ENCODE peak calls at places on chromosomes 1 and 21, in eight cellular contexts. L, X, Q, O, R, W, B and Z are unnamed samples.
A peak's percentile ranks its signal among the peaks of the same experiment; 100 is the strongest.

GRCh38 chr1:202130816-202131522 is 8.3 kb downstream of the GPR37L1 start:
- DNase-seq in L (no peak), X (no peak), Q (no peak), O (no peak), R (no peak), W (no peak), B (no peak), Z (no peak)

GRCh38 chr1:94602802-94603625 is 61.5 kb upstream of the F3 start:
- DNase-seq in L (no peak), X (no peak), Q (no peak), O (no peak), R (no peak), W (no peak), B (no peak), Z (no peak)

GRCh38 chr21:35953570-35953969 is 106.8 kb downstream of the SETD4 start:
- DNase-seq in L (no peak), X (no peak), Q (peak; percentile 52), O (peak; percentile 42), R (no peak), W (no peak), B (peak; percentile 25), Z (no peak)

GRCh38 chr1:188668083-188668482 is 1809.6 kb downstream of the BRINP3 start:
- DNase-seq in L (no peak), X (peak; percentile 74), Q (peak; percentile 31), O (no peak), R (no peak), W (no peak), B (no peak), Z (no peak)

GRCh38 chr1:7264101-7264500 is 478.8 kb downstream of the CAMTA1 start:
- DNase-seq in L (no peak), X (peak; percentile 8), Q (no peak), O (no peak), R (no peak), W (no peak), B (peak; percentile 20), Z (no peak)

GRCh38 chr1:84299536-84300260 is 1.8 kb upstream of the SAMD13 start:
- DNase-seq in L (no peak), X (no peak), Q (no peak), O (no peak), R (no peak), W (no peak), B (peak; percentile 45), Z (no peak)

GRCh38 chr1:47437518-47438320 is at the start of gene FOXD2:
- DNase-seq in L (peak; percentile 88), X (peak; percentile 97), Q (peak; percentile 84), O (peak; percentile 39), R (peak; percentile 96), W (peak; percentile 79), B (peak; percentile 96), Z (peak; percentile 86)

GRCh38 chr1:117208580-117208979 is 2.1 kb downstream of the VTCN1 start:
- DNase-seq in L (no peak), X (no peak), Q (no peak), O (no peak), R (no peak), W (no peak), B (no peak), Z (no peak)

GRCh38 chr1:63799810-63800209 is 26.0 kb downstream of the ROR1 start:
- DNase-seq in L (no peak), X (no peak), Q (no peak), O (no peak), R (peak; percentile 53), W (no peak), B (no peak), Z (no peak)

GRCh38 chr1:236692722-236693121 is 6.4 kb downstream of the ACTN2 start:
- DNase-seq in L (no peak), X (no peak), Q (no peak), O (no peak), R (no peak), W (no peak), B (no peak), Z (no peak)

GRCh38 chr1:51651552-51651942 is 34.7 kb downstream of the OSBPL9 start:
- DNase-seq in L (no peak), X (no peak), Q (no peak), O (no peak), R (no peak), W (no peak), B (no peak), Z (no peak)

GRCh38 chr1:37931148-37931492 is 15.7 kb downstream of the INPP5B start:
- DNase-seq in L (no peak), X (no peak), Q (no peak), O (no peak), R (no peak), W (no peak), B (peak; percentile 33), Z (no peak)

GRCh38 chr21:26781331-26781730 is 63.9 kb downstream of the ADAMTS1 start:
- DNase-seq in L (no peak), X (no peak), Q (no peak), O (no peak), R (no peak), W (no peak), B (no peak), Z (no peak)

GRCh38 chr1:171742577-171742922 is 685 bp upstream of the VAMP4 start:
- DNase-seq in L (no peak), X (no peak), Q (no peak), O (peak; percentile 25), R (peak; percentile 63), W (peak; percentile 19), B (peak; percentile 71), Z (peak; percentile 48)

GRCh38 chr1:53893999-53894636 is at the start of gene DIO1:
- DNase-seq in L (no peak), X (peak; percentile 82), Q (no peak), O (no peak), R (no peak), W (no peak), B (no peak), Z (no peak)

GRCh38 chr1:192342842-192343241 is 26.1 kb downstream of the RGS21 start:
- DNase-seq in L (no peak), X (no peak), Q (no peak), O (no peak), R (no peak), W (no peak), B (no peak), Z (no peak)
- H3K4me3 ChIP-seq in L (no peak overlapping the region), X (no peak overlapping the region), Q (no peak overlapping the region), O (no peak overlapping the region), R (no peak overlapping the region), W (no peak overlapping the region), B (no peak overlapping the region), Z (no peak overlapping the region)

DNA sequence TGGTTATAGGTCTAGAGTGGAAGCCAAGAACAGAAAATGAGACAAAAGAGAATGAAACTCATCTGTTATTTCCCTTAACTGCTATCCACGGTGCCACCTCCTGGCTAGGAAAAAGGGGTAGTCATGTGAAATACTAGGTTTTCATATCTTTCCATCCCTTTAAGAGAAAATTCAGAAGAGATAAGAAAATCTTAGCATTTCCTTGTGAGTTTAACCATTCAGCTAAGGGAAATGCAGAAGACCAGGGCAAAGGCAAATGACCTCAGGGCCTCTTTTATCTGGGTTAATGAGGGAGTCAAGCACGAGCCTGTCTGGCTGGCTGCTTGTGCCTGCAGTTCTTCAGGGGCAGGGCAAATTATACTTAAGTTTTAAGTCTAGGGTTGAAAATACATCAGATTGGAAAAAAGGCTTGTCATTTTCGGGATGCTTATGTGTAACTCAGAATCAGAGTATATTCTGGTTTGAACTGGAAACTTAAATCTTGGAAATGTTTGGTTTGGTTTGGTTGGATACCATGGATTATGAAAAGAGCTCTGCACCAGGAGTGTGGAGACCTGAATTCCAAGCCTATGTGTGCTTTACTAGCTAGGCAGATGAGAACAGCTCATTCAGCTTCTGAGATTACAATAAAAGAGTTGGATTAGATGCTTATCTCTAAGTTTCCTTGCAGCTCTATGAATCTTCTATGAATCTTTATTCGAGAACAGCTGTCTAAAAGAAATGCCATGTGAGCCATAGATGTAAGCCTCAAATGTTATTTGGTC is 19.9 kb downstream of the NIBAN1 start:
- DNase-seq in L (no peak), X (no peak), Q (no peak), O (no peak), R (peak; percentile 22), W (no peak), B (no peak), Z (no peak)
- H3K27ac ChIP-seq in L (peak overlapping the region; percentile 6), X (no peak overlapping the region), Q (no peak overlapping the region), O (peak overlapping the region; percentile 78), R (peak overlapping the region; percentile 70), W (no peak overlapping the region), B (no peak overlapping the region), Z (no peak overlapping the region)

DNA sequence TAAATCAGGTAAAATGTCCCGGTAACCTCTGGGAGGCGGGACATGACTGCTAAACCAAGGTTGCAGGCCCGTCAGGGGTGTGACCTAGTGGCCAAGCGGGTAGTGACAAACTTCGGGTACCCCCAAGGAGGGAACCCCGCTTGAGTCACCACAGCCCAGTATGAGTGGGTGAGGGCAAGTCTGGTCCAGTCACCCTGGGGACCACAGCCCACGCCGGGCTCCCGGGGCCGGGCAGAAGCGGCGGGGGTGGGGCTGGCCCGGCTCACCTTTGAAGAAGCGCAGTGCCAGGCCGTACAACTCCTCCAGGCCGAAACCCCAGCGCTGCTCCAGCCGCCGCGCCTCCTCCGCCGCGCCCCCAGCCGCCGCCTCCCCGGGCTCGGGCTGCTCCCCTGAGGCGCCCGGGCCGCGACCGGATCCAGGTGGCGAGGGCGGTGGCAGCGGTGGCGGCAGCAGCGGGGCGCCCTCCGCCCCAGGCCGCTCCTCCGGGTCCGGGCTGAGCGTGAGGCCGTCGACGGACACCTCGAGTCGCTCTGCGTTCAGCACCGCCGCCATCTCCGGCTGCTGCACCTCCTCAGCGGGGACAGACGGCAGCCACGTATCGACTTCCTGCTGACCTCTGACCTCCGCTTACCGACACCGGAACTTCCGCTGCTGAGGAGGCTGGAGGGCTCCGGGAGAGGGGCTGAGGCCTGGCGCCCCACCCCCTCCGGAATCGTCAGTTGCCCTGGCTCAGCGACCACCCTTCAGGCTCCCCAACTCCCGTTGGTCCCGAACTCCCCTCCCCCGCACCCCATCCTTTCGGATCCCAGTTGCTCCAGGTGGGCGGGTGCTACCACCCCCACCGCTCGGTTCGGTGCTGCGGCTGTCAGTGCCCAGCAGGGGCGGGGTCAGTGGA is at the start of gene ACBD3:
- DNase-seq in L (peak; percentile 85), X (peak; percentile 95), Q (peak; percentile 88), O (peak; percentile 78), R (peak; percentile 98), W (peak; percentile 72), B (peak; percentile 91), Z (peak; percentile 74)
- TF ChIP-seq CTCF in L (no peak), X (no peak), Q (no peak), O (peak; percentile 30), R (peak; percentile 16), W (no peak), B (no peak), Z (no peak)

GRCh38 chr1:167227934-167228378 is 7.3 kb downstream of the POU2F1 start:
- DNase-seq in L (no peak), X (no peak), Q (peak; percentile 35), O (no peak), R (no peak), W (no peak), B (no peak), Z (no peak)
- H3K4me3 ChIP-seq in L (no peak overlapping the region), X (no peak overlapping the region), Q (no peak overlapping the region), O (no peak overlapping the region), R (no peak overlapping the region), W (no peak overlapping the region), B (no peak overlapping the region), Z (no peak overlapping the region)

DNA sequence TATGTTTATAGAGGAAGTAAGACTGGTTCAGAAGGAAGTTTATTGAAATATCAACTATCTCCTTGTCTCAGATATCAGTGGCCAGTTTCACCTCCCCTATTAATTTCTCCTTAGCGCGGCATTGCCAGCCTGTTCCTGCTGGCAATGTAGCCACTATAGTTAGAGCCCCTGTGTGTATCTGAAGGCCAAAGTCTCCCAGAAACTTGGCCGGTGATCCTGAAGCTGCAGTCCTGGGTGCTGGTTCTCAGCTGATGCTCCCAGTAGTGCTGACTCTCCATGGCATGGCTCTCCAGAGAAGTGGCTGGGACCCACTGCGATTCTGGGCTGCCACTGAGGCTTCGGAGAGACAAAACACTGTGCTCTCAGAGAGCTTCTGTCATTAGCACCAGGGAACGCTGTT is 59.9 kb downstream of the TNN start:
- DNase-seq in L (no peak), X (no peak), Q (no peak), O (no peak), R (no peak), W (no peak), B (no peak), Z (no peak)
- H3K27ac ChIP-seq in L (no peak overlapping the region), X (no peak overlapping the region), Q (no peak overlapping the region), O (no peak overlapping the region), R (no peak overlapping the region), W (no peak overlapping the region), B (no peak overlapping the region), Z (no peak overlapping the region)